ENCODE peak calls at places on chromosomes 6 and 20, in six cellular contexts. One of them, this sample, is unnamed.
A peak's percentile ranks its signal among the peaks of the same experiment; 100 is the strongest.

GRCh38 chr6:90284745-90285481 is 11.7 kb downstream of the BACH2 start:
- DNase-seq in Peyer's patch: no peak
- DNase-seq in right atrium auricular region: no peak
- DNase-seq in ovary: no peak
- DNase-seq in testis: no peak
- DNase-seq in A549: no peak
- DNase-seq in this sample: no peak

GRCh38 chr6:3997144-3997770 is 81.7 kb downstream of the FAM217A start:
- DNase-seq in testis: no peak
- DNase-seq in ovary: no peak
- DNase-seq in Peyer's patch: no peak
- DNase-seq in A549: no peak
- DNase-seq in right atrium auricular region: no peak
- DNase-seq in this sample: no peak

GRCh38 chr6:90107721-90108364 is 188.8 kb downstream of the BACH2 start:
- DNase-seq in testis: no peak
- DNase-seq in right atrium auricular region: no peak
- DNase-seq in A549: no peak
- DNase-seq in ovary: no peak
- DNase-seq in Peyer's patch: no peak
- DNase-seq in this sample: no peak

GRCh38 chr6:150202404-150202803 is 59.6 kb downstream of the PPP1R14C start:
- DNase-seq in right atrium auricular region: no peak
- DNase-seq in testis: no peak
- DNase-seq in Peyer's patch: peak; percentile 81
- DNase-seq in A549: no peak
- DNase-seq in ovary: no peak
- DNase-seq in this sample: no peak

GRCh38 chr6:112269165-112269564 is 14.8 kb upstream of the LAMA4 start:
- DNase-seq in A549: no peak
- DNase-seq in Peyer's patch: no peak
- DNase-seq in right atrium auricular region: no peak
- DNase-seq in ovary: no peak
- DNase-seq in testis: no peak
- DNase-seq in this sample: no peak

GRCh38 chr6:31317036-31317435 is 39.9 kb downstream of the HLA-B start:
- DNase-seq in ovary: no peak
- DNase-seq in A549: no peak
- DNase-seq in right atrium auricular region: no peak
- DNase-seq in testis: no peak
- DNase-seq in Peyer's patch: no peak
- DNase-seq in this sample: no peak

GRCh38 chr20:31860431-31861345 is 9.6 kb downstream of the DUSP15 start:
- DNase-seq in A549: no peak
- DNase-seq in right atrium auricular region: no peak
- DNase-seq in ovary: no peak
- DNase-seq in testis: no peak
- DNase-seq in Peyer's patch: peak; percentile 48
- DNase-seq in this sample: no peak

GRCh38 chr6:71852951-71853350 is 33.4 kb upstream of the RIMS1 start:
- DNase-seq in Peyer's patch: no peak
- DNase-seq in ovary: no peak
- DNase-seq in testis: no peak
- DNase-seq in right atrium auricular region: no peak
- DNase-seq in A549: no peak
- DNase-seq in this sample: no peak

GRCh38 chr20:62929051-62929538 is 2.8 kb upstream of the DIDO1 start:
- DNase-seq in testis: peak; percentile 82
- DNase-seq in right atrium auricular region: no peak
- DNase-seq in Peyer's patch: peak; percentile 83
- DNase-seq in A549: no peak
- DNase-seq in ovary: peak; percentile 67
- DNase-seq in this sample: peak; percentile 73

GRCh38 chr6:74638467-74638866 is 567.4 kb downstream of the COL12A1 start:
- DNase-seq in ovary: no peak
- DNase-seq in right atrium auricular region: no peak
- DNase-seq in A549: no peak
- DNase-seq in Peyer's patch: no peak
- DNase-seq in testis: no peak
- DNase-seq in this sample: no peak

GRCh38 chr20:41425180-41425884 is 58.7 kb upstream of the EMILIN3 start:
- DNase-seq in testis: no peak
- DNase-seq in right atrium auricular region: no peak
- DNase-seq in A549: no peak
- DNase-seq in Peyer's patch: no peak
- DNase-seq in ovary: no peak
- DNase-seq in this sample: no peak

GRCh38 chr6:163780993-163781392 is 366.5 kb downstream of the QKI start:
- DNase-seq in right atrium auricular region: no peak
- DNase-seq in Peyer's patch: no peak
- DNase-seq in A549: no peak
- DNase-seq in testis: peak; percentile 34
- DNase-seq in ovary: no peak
- DNase-seq in this sample: no peak

GRCh38 chr20:32474967-32475819 is 109.9 kb downstream of the NOL4L start:
- DNase-seq in A549: peak; percentile 94
- DNase-seq in ovary: peak; percentile 99
- DNase-seq in right atrium auricular region: peak; percentile 89
- DNase-seq in testis: peak; percentile 95
- DNase-seq in Peyer's patch: peak; percentile 92
- DNase-seq in this sample: peak; percentile 94

GRCh38 chr6:154822947-154823558 is 89.8 kb downstream of the SCAF8 start:
- DNase-seq in A549: no peak
- DNase-seq in right atrium auricular region: no peak
- DNase-seq in testis: no peak
- DNase-seq in ovary: no peak
- DNase-seq in Peyer's patch: no peak
- DNase-seq in this sample: no peak

GRCh38 chr20:62841705-62842212 is 19.9 kb downstream of the TCFL5 start:
- DNase-seq in ovary: no peak
- DNase-seq in right atrium auricular region: no peak
- DNase-seq in Peyer's patch: no peak
- DNase-seq in testis: no peak
- DNase-seq in A549: no peak
- DNase-seq in this sample: no peak

GRCh38 chr20:9286501-9286900 is 217.6 kb downstream of the PLCB4 start:
- DNase-seq in right atrium auricular region: no peak
- DNase-seq in testis: no peak
- DNase-seq in Peyer's patch: no peak
- DNase-seq in ovary: no peak
- DNase-seq in A549: no peak
- DNase-seq in this sample: no peak

GRCh38 chr6:168715643-168716481 is 274.9 kb downstream of the SMOC2 start:
- DNase-seq in A549: no peak
- DNase-seq in Peyer's patch: no peak
- DNase-seq in ovary: no peak
- DNase-seq in right atrium auricular region: no peak
- DNase-seq in testis: no peak
- DNase-seq in this sample: no peak

GRCh38 chr20:1376453-1377270 is 16.2 kb downstream of the FKBP1A start:
- DNase-seq in ovary: no peak
- DNase-seq in testis: no peak
- DNase-seq in A549: no peak
- DNase-seq in Peyer's patch: no peak
- DNase-seq in right atrium auricular region: no peak
- DNase-seq in this sample: no peak

GRCh38 chr20:57890254-57890800 is 180.5 kb upstream of the PMEPA1 start:
- DNase-seq in ovary: no peak
- DNase-seq in Peyer's patch: no peak
- DNase-seq in testis: no peak
- DNase-seq in A549: no peak
- DNase-seq in right atrium auricular region: no peak
- DNase-seq in this sample: no peak

GRCh38 chr6:43964659-43965570 is 162.3 kb downstream of the MRPL14 start:
- DNase-seq in Peyer's patch: no peak
- DNase-seq in right atrium auricular region: peak; percentile 48
- DNase-seq in testis: no peak
- DNase-seq in ovary: no peak
- DNase-seq in A549: no peak
- DNase-seq in this sample: no peak

GRCh38 chr6:106556368-106556960 is 72.8 kb downstream of the RTN4IP1 start:
- DNase-seq in testis: no peak
- DNase-seq in A549: no peak
- DNase-seq in ovary: no peak
- DNase-seq in Peyer's patch: no peak
- DNase-seq in right atrium auricular region: no peak
- DNase-seq in this sample: no peak

GRCh38 chr6:157755032-157755751 is 67.9 kb upstream of the SNX9 start:
- DNase-seq in ovary: no peak
- DNase-seq in Peyer's patch: no peak
- DNase-seq in right atrium auricular region: peak; percentile 26
- DNase-seq in A549: no peak
- DNase-seq in testis: no peak
- DNase-seq in this sample: no peak

GRCh38 chr6:157748839-157749571 is 74.0 kb upstream of the SNX9 start:
- DNase-seq in right atrium auricular region: no peak
- DNase-seq in A549: no peak
- DNase-seq in ovary: no peak
- DNase-seq in testis: no peak
- DNase-seq in Peyer's patch: no peak
- DNase-seq in this sample: no peak

GRCh38 chr6:157753291-157753690 is 69.8 kb upstream of the SNX9 start:
- DNase-seq in right atrium auricular region: no peak
- DNase-seq in A549: no peak
- DNase-seq in Peyer's patch: no peak
- DNase-seq in testis: no peak
- DNase-seq in ovary: no peak
- DNase-seq in this sample: no peak

GRCh38 chr6:157754351-157754750 is 68.7 kb upstream of the SNX9 start:
- DNase-seq in A549: no peak
- DNase-seq in Peyer's patch: peak; percentile 34
- DNase-seq in ovary: no peak
- DNase-seq in testis: no peak
- DNase-seq in right atrium auricular region: peak; percentile 30
- DNase-seq in this sample: no peak

DNA sequence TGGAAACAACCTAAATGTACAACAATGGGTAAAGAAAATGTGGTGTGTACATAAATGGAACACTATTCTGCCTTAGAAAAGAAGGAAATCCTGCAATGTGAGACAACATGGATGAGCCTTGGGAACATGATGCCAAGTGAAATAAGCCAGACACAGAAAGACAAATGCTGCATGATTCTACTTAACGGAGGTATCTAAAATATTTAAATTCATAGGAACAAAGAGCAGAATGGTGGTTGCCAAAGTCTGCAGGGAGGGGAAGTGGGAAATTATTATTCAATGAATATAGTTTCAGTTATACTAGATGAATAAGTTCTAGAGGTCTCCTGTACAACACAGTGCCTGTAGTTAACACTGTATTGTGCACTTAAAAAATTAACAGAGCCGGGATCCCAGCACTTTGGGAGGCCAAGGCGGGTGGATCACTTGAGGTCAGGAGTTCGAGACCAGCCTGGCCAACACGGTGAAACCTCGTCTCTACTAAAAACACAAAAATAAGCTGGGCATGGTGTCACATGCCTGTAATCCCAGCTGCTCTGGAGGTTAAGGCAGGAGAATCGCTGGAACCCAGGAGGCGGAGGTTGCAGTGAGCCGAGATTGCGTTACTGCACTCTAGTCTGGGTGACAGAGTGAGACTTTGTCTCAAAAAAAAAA is 71.4 kb upstream of the SNX9 start:
- DNase-seq in ovary: no peak
- DNase-seq in testis: no peak
- DNase-seq in A549: no peak
- DNase-seq in right atrium auricular region: no peak
- DNase-seq in Peyer's patch: no peak
- DNase-seq in this sample: no peak
- H3K9me3 ChIP-seq in ovary: no peaks in the 10 kb centered on the region
- H3K9me3 ChIP-seq in testis: no peaks in the 10 kb centered on the region
- H3K9me3 ChIP-seq in A549: no peaks in the 10 kb centered on the region
- H3K9me3 ChIP-seq in right atrium auricular region: no peaks in the 10 kb centered on the region
- H3K9me3 ChIP-seq in Peyer's patch: no peaks in the 10 kb centered on the region
- H3K9me3 ChIP-seq in this sample: peaks cover 3% of the 10 kb centered on the region

DNA sequence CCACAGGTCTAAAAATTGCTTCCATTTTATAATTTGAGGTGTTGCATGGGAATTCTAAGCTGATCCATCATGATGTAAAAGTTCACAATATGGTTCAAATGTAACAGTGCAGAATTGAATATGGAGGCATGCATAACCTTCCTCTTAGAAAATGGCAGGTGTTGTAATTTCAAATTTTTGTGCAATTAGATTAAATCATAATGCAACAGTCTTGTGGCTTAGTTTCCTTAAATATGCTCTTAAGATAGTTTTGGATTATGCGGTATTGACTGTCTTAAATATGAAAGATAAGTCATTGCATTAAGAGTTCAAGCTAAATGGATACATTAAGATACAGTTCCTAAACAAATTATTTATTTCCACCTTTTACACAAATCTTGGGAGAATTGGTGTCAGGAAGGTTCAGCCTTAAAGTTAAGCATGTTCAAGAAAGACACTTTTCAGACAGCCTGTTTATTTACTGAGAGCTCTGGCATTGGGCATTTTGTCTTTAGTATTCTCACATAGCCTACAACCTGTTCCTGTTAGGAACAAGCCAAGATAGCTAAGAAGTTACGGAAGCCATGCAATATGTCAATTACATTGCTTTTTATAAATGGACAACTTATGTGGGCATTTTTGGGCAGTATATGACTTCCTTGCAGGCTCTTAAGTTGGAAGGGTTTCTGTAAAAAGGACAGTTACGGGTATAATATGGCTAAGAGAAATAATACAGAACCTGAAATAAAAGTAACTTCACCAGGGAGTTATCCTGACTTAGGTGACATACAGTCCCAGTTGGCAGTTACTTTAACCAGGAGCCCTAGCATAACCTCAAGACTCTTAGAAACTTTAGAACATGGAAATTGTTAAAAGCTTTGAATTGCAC is 9.3 kb downstream of the SRSF3 start:
- DNase-seq in A549: no peak
- DNase-seq in right atrium auricular region: no peak
- DNase-seq in testis: no peak
- DNase-seq in Peyer's patch: no peak
- DNase-seq in ovary: no peak
- DNase-seq in this sample: no peak
- H3K4me1 ChIP-seq in A549: peaks cover 98% of the 10 kb centered on the region
- H3K4me1 ChIP-seq in right atrium auricular region: peaks cover 88% of the 10 kb centered on the region
- H3K4me1 ChIP-seq in testis: peaks cover 29% of the 10 kb centered on the region
- H3K4me1 ChIP-seq in Peyer's patch: peaks cover 27% of the 10 kb centered on the region
- H3K4me1 ChIP-seq in ovary: peaks cover 18% of the 10 kb centered on the region
- H3K4me1 ChIP-seq in this sample: peaks cover 43% of the 10 kb centered on the region

GRCh38 chr6:140228491-140228890 is 854.0 kb upstream of the CITED2 start:
- DNase-seq in A549: no peak
- DNase-seq in Peyer's patch: no peak
- DNase-seq in right atrium auricular region: no peak
- DNase-seq in ovary: no peak
- DNase-seq in testis: no peak
- DNase-seq in this sample: no peak
- H3K9me3 ChIP-seq in A549: no peaks in the 10 kb centered on the region
- H3K9me3 ChIP-seq in Peyer's patch: no peaks in the 10 kb centered on the region
- H3K9me3 ChIP-seq in right atrium auricular region: no peaks in the 10 kb centered on the region
- H3K9me3 ChIP-seq in ovary: no peaks in the 10 kb centered on the region
- H3K9me3 ChIP-seq in testis: no peaks in the 10 kb centered on the region
- H3K9me3 ChIP-seq in this sample: no peaks in the 10 kb centered on the region

DNA sequence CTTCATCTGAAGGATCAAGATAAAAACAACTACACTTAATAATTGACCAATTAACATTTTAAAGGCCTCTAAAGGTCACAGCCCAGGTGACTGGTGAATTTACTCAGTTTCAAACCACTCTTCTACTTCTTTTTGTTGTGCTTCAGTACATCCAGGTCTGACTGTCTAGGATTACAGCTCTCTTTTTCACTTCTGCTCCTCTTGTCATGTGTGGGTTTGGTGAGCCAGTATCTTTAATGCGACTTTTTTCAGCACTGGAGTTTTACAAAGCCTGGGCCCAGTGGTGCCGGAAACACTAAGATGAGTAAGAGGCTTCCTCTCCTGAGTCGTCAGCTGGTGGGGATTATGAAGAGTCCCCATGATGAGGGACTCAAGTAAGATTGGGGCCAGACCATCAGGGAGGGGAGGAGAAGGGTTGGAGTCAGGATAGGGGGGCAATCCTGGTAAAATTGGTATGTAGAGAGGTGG is 27.0 kb downstream of the HECA start:
- DNase-seq in testis: no peak
- DNase-seq in Peyer's patch: peak; percentile 75
- DNase-seq in right atrium auricular region: no peak
- DNase-seq in ovary: no peak
- DNase-seq in A549: no peak
- DNase-seq in this sample: no peak
- H3K4me1 ChIP-seq in testis: peaks cover 8% of the 10 kb centered on the region
- H3K4me1 ChIP-seq in Peyer's patch: peaks cover 21% of the 10 kb centered on the region
- H3K4me1 ChIP-seq in right atrium auricular region: peaks cover 36% of the 10 kb centered on the region
- H3K4me1 ChIP-seq in ovary: peaks cover 1% of the 10 kb centered on the region
- H3K4me1 ChIP-seq in A549: no peaks in the 10 kb centered on the region
- H3K4me1 ChIP-seq in this sample: peaks cover 25% of the 10 kb centered on the region